ENCODE peak calls at places on chromosome 5, in ten cellular contexts. G is fibroblast of the aortic adventitia; I is lung microvascular endothelial cell; O is stimulated activated naive CD4-positive, alpha-beta T cell treated with Interleukin-2 at 50 U/mL for 16 hours; Z is stimulated activated effector memory CD8-positive, alpha-beta T cell treated with anti-CD3 and anti-CD28 coated beads, Interleukin-12 subunit alpha, Interleukin-12 subunit beta, amount 100 ng/mL, for 72 hours; X is H54; A is stimulated activated CD8-positive, alpha-beta memory T cell treated with anti-CD3 and anti-CD28 coated beads, Interleukin-15, amount 100 ng/mL, for 24 hours; W is left kidney; L is NCI-H2029; T is left lobe of liver. N is an unnamed sample.

GRCh38 chr5:93789173-93790070 is 48.0 kb upstream of the POU5F2 start:
- DNase-seq in G (peak), I (no peak), O (no peak), Z (no peak), X (peak), A (no peak), W (no peak), L (no peak), T (no peak), N (no peak)

GRCh38 chr5:158124606-158125316 is 265.8 kb upstream of the CLINT1 start:
- DNase-seq in G (no peak), I (no peak), O (no peak), Z (no peak), X (no peak), A (no peak), W (no peak), L (no peak), T (no peak), N (no peak)

GRCh38 chr5:68343421-68343826 is 127.9 kb downstream of the PIK3R1 start:
- DNase-seq in G (peak), I (peak), O (peak), Z (no peak), X (peak), A (no peak), W (no peak), L (no peak), T (no peak), N (peak)

GRCh38 chr5:159190170-159190569 is 19.2 kb downstream of the RNF145 start:
- DNase-seq in G (no peak), I (no peak), O (no peak), Z (no peak), X (no peak), A (no peak), W (no peak), L (no peak), T (no peak), N (no peak)

GRCh38 chr5:54703568-54704255 is 186.2 kb downstream of the SNX18 start:
- DNase-seq in G (no peak), I (no peak), O (no peak), Z (no peak), X (no peak), A (no peak), W (no peak), L (no peak), T (no peak), N (no peak)

GRCh38 chr5:14017904-14018303 is 73.4 kb upstream of the DNAH5 start:
- DNase-seq in G (no peak), I (no peak), O (no peak), Z (no peak), X (no peak), A (no peak), W (no peak), L (no peak), T (no peak), N (no peak)

GRCh38 chr5:150000990-150001659 is 586 bp downstream of the HMGXB3 start:
- DNase-seq in G (peak), I (peak), O (peak), Z (peak), X (no peak), A (no peak), W (peak), L (no peak), T (peak), N (peak)

GRCh38 chr5:64693636-64694035 is 3.3 kb downstream of the SHISAL2B start:
- DNase-seq in G (no peak), I (no peak), O (no peak), Z (no peak), X (no peak), A (no peak), W (no peak), L (no peak), T (no peak), N (no peak)

GRCh38 chr5:56278267-56278826 is 45.2 kb upstream of the ANKRD55 start:
- DNase-seq in G (peak), I (no peak), O (no peak), Z (no peak), X (peak), A (no peak), W (peak), L (no peak), T (no peak), N (no peak)

GRCh38 chr5:153661897-153662296 is 171.4 kb downstream of the GRIA1 start:
- DNase-seq in G (no peak), I (no peak), O (no peak), Z (no peak), X (no peak), A (no peak), W (no peak), L (no peak), T (no peak), N (no peak)

GRCh38 chr5:179301376-179301775 is 43.9 kb downstream of the ADAMTS2 start:
- DNase-seq in G (no peak), I (no peak), O (no peak), Z (no peak), X (no peak), A (no peak), W (no peak), L (no peak), T (no peak), N (no peak)

GRCh38 chr5:138353550-138353893 is 1.0 kb downstream of the KDM3B start:
- DNase-seq in G (peak), I (no peak), O (peak), Z (no peak), X (no peak), A (no peak), W (no peak), L (no peak), T (no peak), N (no peak)

GRCh38 chr5:91182763-91183162 is 200.4 kb downstream of the ARRDC3 start:
- DNase-seq in G (peak), I (no peak), O (no peak), Z (no peak), X (no peak), A (no peak), W (no peak), L (no peak), T (no peak), N (no peak)

GRCh38 chr5:96538831-96539250 is 105.8 kb upstream of the PCSK1 start:
- DNase-seq in G (no peak), I (no peak), O (no peak), Z (no peak), X (no peak), A (no peak), W (no peak), L (no peak), T (no peak), N (no peak)

GRCh38 chr5:31516802-31517201 is 15.1 kb downstream of the DROSHA start:
- DNase-seq in G (no peak), I (no peak), O (no peak), Z (no peak), X (no peak), A (no peak), W (no peak), L (no peak), T (no peak), N (no peak)

GRCh38 chr5:154714271-154714986 is 40.7 kb upstream of the LARP1 start:
- DNase-seq in G (peak), I (peak), O (no peak), Z (no peak), X (no peak), A (no peak), W (no peak), L (peak), T (no peak), N (no peak)

GRCh38 chr5:55540024-55540423 is 5.3 kb upstream of the PLPP1 start:
- DNase-seq in G (peak), I (no peak), O (no peak), Z (no peak), X (no peak), A (no peak), W (no peak), L (no peak), T (no peak), N (no peak)

GRCh38 chr5:8473016-8473415 is 604.1 kb downstream of the MTRR start:
- DNase-seq in G (no peak), I (no peak), O (no peak), Z (no peak), X (no peak), A (no peak), W (no peak), L (no peak), T (no peak), N (no peak)

GRCh38 chr5:96823900-96824351 is 16.2 kb upstream of the ERAP1 start:
- DNase-seq in G (peak), I (no peak), O (no peak), Z (no peak), X (peak), A (no peak), W (no peak), L (no peak), T (no peak), N (peak)

GRCh38 chr5:141821430-141821925 is 56.7 kb downstream of the PCDH1 start:
- DNase-seq in G (peak), I (no peak), O (no peak), Z (no peak), X (peak), A (no peak), W (peak), L (peak), T (no peak), N (no peak)